ENCODE peak calls at places on chromosome 14, in ten cellular contexts. One of them, this sample, is unnamed.

GRCh38 chr14:32372154-32372553 is 43.1 kb downstream of the AKAP6 start:
- DNase-seq in activated CD4-positive, alpha-beta T cell treated with anti-CD3 and anti-CD28 coated beads, Interleukin-2, amount 50 U/mL, for 1 hour: no peak
- DNase-seq in NCI-H446: no peak
- DNase-seq in astrocyte of the cerebellum: peak; percentile 92
- DNase-seq in CD8-positive, alpha-beta T cell: no peak
- DNase-seq in astrocyte of the spinal cord: peak; percentile 97
- DNase-seq in GM04504: peak; percentile 80
- DNase-seq in nephron progenitor cell: no peak
- DNase-seq in mesendoderm: no peak
- DNase-seq in amniotic stem cell: peak; percentile 75
- DNase-seq in this sample: no peak

GRCh38 chr14:86654558-86655184 is 1124.7 kb downstream of the FLRT2 start:
- DNase-seq in NCI-H446: peak; percentile 70
- DNase-seq in mesendoderm: peak; percentile 83
- DNase-seq in astrocyte of the cerebellum: peak; percentile 6
- DNase-seq in GM04504: no peak
- DNase-seq in nephron progenitor cell: peak; percentile 75
- DNase-seq in amniotic stem cell: no peak
- DNase-seq in CD8-positive, alpha-beta T cell: peak; percentile 17
- DNase-seq in astrocyte of the spinal cord: peak; percentile 20
- DNase-seq in activated CD4-positive, alpha-beta T cell treated with anti-CD3 and anti-CD28 coated beads, Interleukin-2, amount 50 U/mL, for 1 hour: peak; percentile 2
- DNase-seq in this sample: no peak

GRCh38 chr14:106875503-106875902 is 1349.1 kb downstream of the TMEM121 start:
- DNase-seq in mesendoderm: no peak
- DNase-seq in astrocyte of the cerebellum: no peak
- DNase-seq in GM04504: no peak
- DNase-seq in activated CD4-positive, alpha-beta T cell treated with anti-CD3 and anti-CD28 coated beads, Interleukin-2, amount 50 U/mL, for 1 hour: peak; percentile 30
- DNase-seq in astrocyte of the spinal cord: no peak
- DNase-seq in NCI-H446: no peak
- DNase-seq in nephron progenitor cell: no peak
- DNase-seq in CD8-positive, alpha-beta T cell: peak; percentile 25
- DNase-seq in amniotic stem cell: no peak
- DNase-seq in this sample: no peak

GRCh38 chr14:94601961-94602391 is 10.2 kb upstream of the SERPINA3 start:
- DNase-seq in CD8-positive, alpha-beta T cell: no peak
- DNase-seq in mesendoderm: peak; percentile 65
- DNase-seq in activated CD4-positive, alpha-beta T cell treated with anti-CD3 and anti-CD28 coated beads, Interleukin-2, amount 50 U/mL, for 1 hour: no peak
- DNase-seq in nephron progenitor cell: no peak
- DNase-seq in GM04504: peak; percentile 78
- DNase-seq in astrocyte of the spinal cord: peak; percentile 93
- DNase-seq in NCI-H446: no peak
- DNase-seq in amniotic stem cell: peak; percentile 47
- DNase-seq in astrocyte of the cerebellum: peak; percentile 92
- DNase-seq in this sample: no peak

GRCh38 chr14:37889087-37889486 is 293.7 kb downstream of the TTC6 start:
- DNase-seq in CD8-positive, alpha-beta T cell: no peak
- DNase-seq in nephron progenitor cell: no peak
- DNase-seq in astrocyte of the cerebellum: peak; percentile 32
- DNase-seq in amniotic stem cell: no peak
- DNase-seq in activated CD4-positive, alpha-beta T cell treated with anti-CD3 and anti-CD28 coated beads, Interleukin-2, amount 50 U/mL, for 1 hour: no peak
- DNase-seq in GM04504: no peak
- DNase-seq in NCI-H446: peak; percentile 93
- DNase-seq in mesendoderm: peak; percentile 16
- DNase-seq in astrocyte of the spinal cord: peak; percentile 14
- DNase-seq in this sample: peak; percentile 14

GRCh38 chr14:105525326-105525725 is 1.1 kb upstream of the TMEM121 start:
- DNase-seq in astrocyte of the spinal cord: no peak
- DNase-seq in CD8-positive, alpha-beta T cell: no peak
- DNase-seq in GM04504: no peak
- DNase-seq in mesendoderm: no peak
- DNase-seq in amniotic stem cell: no peak
- DNase-seq in nephron progenitor cell: no peak
- DNase-seq in NCI-H446: no peak
- DNase-seq in astrocyte of the cerebellum: no peak
- DNase-seq in activated CD4-positive, alpha-beta T cell treated with anti-CD3 and anti-CD28 coated beads, Interleukin-2, amount 50 U/mL, for 1 hour: no peak
- DNase-seq in this sample: no peak

GRCh38 chr14:59819446-59820088 is 51.0 kb downstream of the RTN1 start:
- DNase-seq in CD8-positive, alpha-beta T cell: no peak
- DNase-seq in NCI-H446: no peak
- DNase-seq in mesendoderm: no peak
- DNase-seq in nephron progenitor cell: no peak
- DNase-seq in astrocyte of the cerebellum: no peak
- DNase-seq in astrocyte of the spinal cord: no peak
- DNase-seq in amniotic stem cell: no peak
- DNase-seq in GM04504: no peak
- DNase-seq in activated CD4-positive, alpha-beta T cell treated with anti-CD3 and anti-CD28 coated beads, Interleukin-2, amount 50 U/mL, for 1 hour: no peak
- DNase-seq in this sample: no peak

GRCh38 chr14:71418591-71419245 is 511.5 kb downstream of the PCNX1 start:
- DNase-seq in nephron progenitor cell: no peak
- DNase-seq in amniotic stem cell: no peak
- DNase-seq in NCI-H446: no peak
- DNase-seq in astrocyte of the cerebellum: no peak
- DNase-seq in astrocyte of the spinal cord: no peak
- DNase-seq in GM04504: no peak
- DNase-seq in mesendoderm: no peak
- DNase-seq in activated CD4-positive, alpha-beta T cell treated with anti-CD3 and anti-CD28 coated beads, Interleukin-2, amount 50 U/mL, for 1 hour: no peak
- DNase-seq in CD8-positive, alpha-beta T cell: no peak
- DNase-seq in this sample: no peak

GRCh38 chr14:52876311-52876710 is 74.5 kb downstream of the FERMT2 start:
- DNase-seq in NCI-H446: no peak
- DNase-seq in CD8-positive, alpha-beta T cell: no peak
- DNase-seq in amniotic stem cell: no peak
- DNase-seq in GM04504: peak; percentile 27
- DNase-seq in activated CD4-positive, alpha-beta T cell treated with anti-CD3 and anti-CD28 coated beads, Interleukin-2, amount 50 U/mL, for 1 hour: no peak
- DNase-seq in nephron progenitor cell: no peak
- DNase-seq in astrocyte of the spinal cord: peak; percentile 61
- DNase-seq in astrocyte of the cerebellum: no peak
- DNase-seq in mesendoderm: peak; percentile 70
- DNase-seq in this sample: no peak

GRCh38 chr14:76947838-76948184 is 80.7 kb downstream of the IRF2BPL start:
- DNase-seq in GM04504: no peak
- DNase-seq in amniotic stem cell: no peak
- DNase-seq in activated CD4-positive, alpha-beta T cell treated with anti-CD3 and anti-CD28 coated beads, Interleukin-2, amount 50 U/mL, for 1 hour: no peak
- DNase-seq in mesendoderm: no peak
- DNase-seq in NCI-H446: no peak
- DNase-seq in astrocyte of the spinal cord: no peak
- DNase-seq in astrocyte of the cerebellum: no peak
- DNase-seq in CD8-positive, alpha-beta T cell: no peak
- DNase-seq in nephron progenitor cell: no peak
- DNase-seq in this sample: no peak

GRCh38 chr14:91138511-91139359 is 24.9 kb downstream of the DGLUCY start:
- DNase-seq in CD8-positive, alpha-beta T cell: peak; percentile 31
- DNase-seq in nephron progenitor cell: no peak
- DNase-seq in activated CD4-positive, alpha-beta T cell treated with anti-CD3 and anti-CD28 coated beads, Interleukin-2, amount 50 U/mL, for 1 hour: peak; percentile 43
- DNase-seq in astrocyte of the spinal cord: no peak
- DNase-seq in GM04504: no peak
- DNase-seq in mesendoderm: peak; percentile 79
- DNase-seq in amniotic stem cell: no peak
- DNase-seq in astrocyte of the cerebellum: no peak
- DNase-seq in NCI-H446: peak; percentile 65
- DNase-seq in this sample: no peak

GRCh38 chr14:51327376-51327775 is 87.3 kb downstream of the TMX1 start:
- DNase-seq in CD8-positive, alpha-beta T cell: no peak
- DNase-seq in GM04504: peak; percentile 47
- DNase-seq in astrocyte of the cerebellum: no peak
- DNase-seq in amniotic stem cell: no peak
- DNase-seq in NCI-H446: no peak
- DNase-seq in mesendoderm: no peak
- DNase-seq in activated CD4-positive, alpha-beta T cell treated with anti-CD3 and anti-CD28 coated beads, Interleukin-2, amount 50 U/mL, for 1 hour: no peak
- DNase-seq in nephron progenitor cell: no peak
- DNase-seq in astrocyte of the spinal cord: no peak
- DNase-seq in this sample: no peak

GRCh38 chr14:92597873-92598548 is 84.4 kb downstream of the RIN3 start:
- DNase-seq in mesendoderm: no peak
- DNase-seq in nephron progenitor cell: no peak
- DNase-seq in activated CD4-positive, alpha-beta T cell treated with anti-CD3 and anti-CD28 coated beads, Interleukin-2, amount 50 U/mL, for 1 hour: no peak
- DNase-seq in CD8-positive, alpha-beta T cell: no peak
- DNase-seq in astrocyte of the cerebellum: no peak
- DNase-seq in GM04504: no peak
- DNase-seq in amniotic stem cell: no peak
- DNase-seq in NCI-H446: no peak
- DNase-seq in astrocyte of the spinal cord: no peak
- DNase-seq in this sample: no peak

GRCh38 chr14:89443002-89443660 is 26.1 kb upstream of the FOXN3 start:
- DNase-seq in astrocyte of the spinal cord: peak; percentile 33
- DNase-seq in amniotic stem cell: no peak
- DNase-seq in astrocyte of the cerebellum: no peak
- DNase-seq in NCI-H446: no peak
- DNase-seq in GM04504: no peak
- DNase-seq in mesendoderm: peak; percentile 72
- DNase-seq in nephron progenitor cell: no peak
- DNase-seq in CD8-positive, alpha-beta T cell: no peak
- DNase-seq in activated CD4-positive, alpha-beta T cell treated with anti-CD3 and anti-CD28 coated beads, Interleukin-2, amount 50 U/mL, for 1 hour: no peak
- DNase-seq in this sample: no peak

This sample was measured in DMS 273 treated with DMSO at 0.1 percent for 48 hours.